ENCODE peak calls at places on chromosomes 3 and 15, in nine cellular contexts. One of them, this sample, is unnamed.

GRCh38 chr15:40754574-40754882 is 526 bp downstream of the RMDN3 start:
- DNase-seq in WTC11: peak
- DNase-seq in mammary epithelial cell: peak
- DNase-seq in heart right ventricle: no peak
- DNase-seq in H1: no peak
- DNase-seq in PC-3: peak
- DNase-seq in GM20000: no peak
- DNase-seq in neural crest cell: no peak
- DNase-seq in AG09319: no peak
- DNase-seq in this sample: no peak

GRCh38 chr3:109563149-109563548 is 225.8 kb upstream of the DPPA4 start:
- DNase-seq in PC-3: no peak
- DNase-seq in neural crest cell: no peak
- DNase-seq in WTC11: no peak
- DNase-seq in GM20000: no peak
- DNase-seq in heart right ventricle: no peak
- DNase-seq in H1: no peak
- DNase-seq in AG09319: no peak
- DNase-seq in mammary epithelial cell: no peak
- DNase-seq in this sample: no peak

GRCh38 chr3:30836141-30836540 is 58.3 kb downstream of the GADL1 start:
- DNase-seq in AG09319: no peak
- DNase-seq in neural crest cell: no peak
- DNase-seq in heart right ventricle: no peak
- DNase-seq in H1: no peak
- DNase-seq in mammary epithelial cell: no peak
- DNase-seq in WTC11: no peak
- DNase-seq in PC-3: no peak
- DNase-seq in GM20000: no peak
- DNase-seq in this sample: no peak

GRCh38 chr15:95451891-95452290 is 878.6 kb upstream of the NR2F2 start:
- DNase-seq in GM20000: no peak
- DNase-seq in AG09319: no peak
- DNase-seq in mammary epithelial cell: no peak
- DNase-seq in neural crest cell: no peak
- DNase-seq in PC-3: no peak
- DNase-seq in heart right ventricle: no peak
- DNase-seq in WTC11: no peak
- DNase-seq in H1: no peak
- DNase-seq in this sample: peak

GRCh38 chr3:27507515-27508266 is 23.5 kb upstream of the SLC4A7 start:
- DNase-seq in neural crest cell: no peak
- DNase-seq in H1: no peak
- DNase-seq in AG09319: no peak
- DNase-seq in WTC11: no peak
- DNase-seq in GM20000: no peak
- DNase-seq in mammary epithelial cell: peak
- DNase-seq in heart right ventricle: no peak
- DNase-seq in PC-3: peak
- DNase-seq in this sample: no peak

GRCh38 chr3:110903771-110904532 is 167.7 kb upstream of the NECTIN3 start:
- DNase-seq in neural crest cell: no peak
- DNase-seq in WTC11: no peak
- DNase-seq in heart right ventricle: no peak
- DNase-seq in H1: no peak
- DNase-seq in AG09319: no peak
- DNase-seq in mammary epithelial cell: no peak
- DNase-seq in GM20000: no peak
- DNase-seq in PC-3: no peak
- DNase-seq in this sample: no peak

GRCh38 chr3:38480930-38481329 is 15.2 kb upstream of the EXOG start:
- DNase-seq in neural crest cell: no peak
- DNase-seq in PC-3: no peak
- DNase-seq in AG09319: no peak
- DNase-seq in heart right ventricle: no peak
- DNase-seq in H1: no peak
- DNase-seq in mammary epithelial cell: no peak
- DNase-seq in WTC11: no peak
- DNase-seq in GM20000: no peak
- DNase-seq in this sample: no peak

GRCh38 chr3:159238646-159239045 is 436.8 kb downstream of the MFSD1 start:
- DNase-seq in AG09319: no peak
- DNase-seq in PC-3: no peak
- DNase-seq in H1: no peak
- DNase-seq in neural crest cell: no peak
- DNase-seq in heart right ventricle: no peak
- DNase-seq in GM20000: no peak
- DNase-seq in mammary epithelial cell: no peak
- DNase-seq in WTC11: no peak
- DNase-seq in this sample: no peak

GRCh38 chr3:24829011-24829581 is 334.4 kb upstream of the THRB start:
- DNase-seq in AG09319: no peak
- DNase-seq in GM20000: no peak
- DNase-seq in PC-3: no peak
- DNase-seq in mammary epithelial cell: no peak
- DNase-seq in H1: no peak
- DNase-seq in heart right ventricle: peak
- DNase-seq in neural crest cell: peak
- DNase-seq in WTC11: peak
- DNase-seq in this sample: peak

DNA sequence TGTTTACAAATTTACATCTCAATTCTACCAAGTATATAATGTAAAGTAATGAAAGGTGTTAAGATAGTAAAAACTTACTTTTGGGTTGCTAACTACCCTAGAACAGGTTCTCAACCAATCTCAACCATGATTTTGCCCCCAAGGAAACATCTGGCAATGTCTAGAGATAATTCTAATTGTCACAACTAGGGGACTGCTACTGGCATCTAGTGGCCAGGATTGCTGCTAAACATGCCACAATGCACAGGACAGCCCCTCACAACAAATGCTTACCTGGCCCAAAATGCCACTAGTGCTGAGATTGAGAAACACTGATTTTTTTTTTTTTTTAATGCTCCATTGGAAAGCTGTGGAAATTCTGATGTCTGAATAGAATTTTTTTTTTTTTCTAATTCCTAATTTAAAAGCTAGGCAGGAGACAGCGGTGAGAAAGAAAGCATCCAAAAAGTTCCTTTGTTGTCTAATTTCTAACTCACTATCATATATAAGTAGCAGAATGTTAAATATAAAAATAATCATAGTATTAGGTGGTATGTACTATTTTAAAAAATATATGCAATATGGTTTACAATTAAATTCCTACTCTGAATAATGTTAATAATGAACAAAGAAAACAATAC is 81.5 kb downstream of the TJP1 start:
- DNase-seq in H1: no peak
- DNase-seq in WTC11: no peak
- DNase-seq in AG09319: no peak
- DNase-seq in neural crest cell: no peak
- DNase-seq in heart right ventricle: no peak
- DNase-seq in PC-3: peak
- DNase-seq in mammary epithelial cell: no peak
- DNase-seq in GM20000: no peak
- DNase-seq in this sample: no peak
- TF ChIP-seq CTCF in H1: peak
- TF ChIP-seq CTCF in WTC11: no peak
- TF ChIP-seq CTCF in AG09319: no peak
- TF ChIP-seq CTCF in neural crest cell: peak
- TF ChIP-seq CTCF in heart right ventricle: peak
- TF ChIP-seq CTCF in PC-3: peak
- TF ChIP-seq CTCF in mammary epithelial cell: no peak
- TF ChIP-seq CTCF in GM20000: peak
- TF ChIP-seq CTCF in this sample: no peak

GRCh38 chr3:157127831-157128767 is 31.8 kb downstream of the CCNL1 start:
- DNase-seq in GM20000: peak
- DNase-seq in heart right ventricle: peak
- DNase-seq in mammary epithelial cell: peak
- DNase-seq in H1: no peak
- DNase-seq in neural crest cell: no peak
- DNase-seq in PC-3: peak
- DNase-seq in AG09319: no peak
- DNase-seq in WTC11: no peak
- DNase-seq in this sample: no peak

GRCh38 chr3:157128771-157129671 is 30.9 kb downstream of the CCNL1 start:
- DNase-seq in WTC11: peak
- DNase-seq in PC-3: peak
- DNase-seq in AG09319: no peak
- DNase-seq in mammary epithelial cell: peak
- DNase-seq in heart right ventricle: peak
- DNase-seq in H1: no peak
- DNase-seq in GM20000: no peak
- DNase-seq in neural crest cell: no peak
- DNase-seq in this sample: peak

GRCh38 chr3:157127268-157127667 is 32.7 kb downstream of the CCNL1 start:
- DNase-seq in AG09319: no peak
- DNase-seq in neural crest cell: no peak
- DNase-seq in H1: no peak
- DNase-seq in mammary epithelial cell: peak
- DNase-seq in heart right ventricle: no peak
- DNase-seq in WTC11: no peak
- DNase-seq in GM20000: no peak
- DNase-seq in PC-3: peak
- DNase-seq in this sample: no peak

GRCh38 chr3:157125101-157125500 is 34.8 kb downstream of the CCNL1 start:
- DNase-seq in heart right ventricle: no peak
- DNase-seq in AG09319: no peak
- DNase-seq in GM20000: no peak
- DNase-seq in WTC11: no peak
- DNase-seq in mammary epithelial cell: peak
- DNase-seq in neural crest cell: no peak
- DNase-seq in PC-3: peak
- DNase-seq in H1: no peak
- DNase-seq in this sample: no peak

DNA sequence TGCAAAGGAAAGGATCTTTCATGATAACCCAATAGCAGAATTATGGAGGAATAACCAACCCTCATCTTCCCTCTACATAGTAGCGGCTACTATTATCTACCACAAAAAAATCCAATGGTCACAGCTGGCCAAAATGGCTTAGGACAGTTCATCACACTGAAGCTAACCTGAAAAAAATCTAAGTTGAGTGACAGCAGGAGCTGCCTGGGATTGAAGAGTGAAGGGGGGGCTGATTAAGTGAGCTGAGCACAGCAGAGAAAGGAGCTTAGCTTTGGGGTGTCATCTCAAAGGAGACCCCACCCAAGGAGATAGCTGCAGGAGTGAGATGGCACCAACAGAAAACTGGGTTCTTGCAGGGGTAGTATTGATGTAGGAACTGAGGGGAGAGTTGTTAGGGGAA is 33.6 kb downstream of the CCNL1 start:
- DNase-seq in PC-3: no peak
- DNase-seq in heart right ventricle: no peak
- DNase-seq in neural crest cell: no peak
- DNase-seq in WTC11: no peak
- DNase-seq in AG09319: no peak
- DNase-seq in GM20000: no peak
- DNase-seq in H1: no peak
- DNase-seq in mammary epithelial cell: no peak
- DNase-seq in this sample: no peak
- TF ChIP-seq CTCF in PC-3: no peak
- TF ChIP-seq CTCF in heart right ventricle: no peak
- TF ChIP-seq CTCF in neural crest cell: no peak
- TF ChIP-seq CTCF in WTC11: no peak
- TF ChIP-seq CTCF in AG09319: no peak
- TF ChIP-seq CTCF in GM20000: no peak
- TF ChIP-seq CTCF in H1: no peak
- TF ChIP-seq CTCF in mammary epithelial cell: no peak
- TF ChIP-seq CTCF in this sample: no peak

DNA sequence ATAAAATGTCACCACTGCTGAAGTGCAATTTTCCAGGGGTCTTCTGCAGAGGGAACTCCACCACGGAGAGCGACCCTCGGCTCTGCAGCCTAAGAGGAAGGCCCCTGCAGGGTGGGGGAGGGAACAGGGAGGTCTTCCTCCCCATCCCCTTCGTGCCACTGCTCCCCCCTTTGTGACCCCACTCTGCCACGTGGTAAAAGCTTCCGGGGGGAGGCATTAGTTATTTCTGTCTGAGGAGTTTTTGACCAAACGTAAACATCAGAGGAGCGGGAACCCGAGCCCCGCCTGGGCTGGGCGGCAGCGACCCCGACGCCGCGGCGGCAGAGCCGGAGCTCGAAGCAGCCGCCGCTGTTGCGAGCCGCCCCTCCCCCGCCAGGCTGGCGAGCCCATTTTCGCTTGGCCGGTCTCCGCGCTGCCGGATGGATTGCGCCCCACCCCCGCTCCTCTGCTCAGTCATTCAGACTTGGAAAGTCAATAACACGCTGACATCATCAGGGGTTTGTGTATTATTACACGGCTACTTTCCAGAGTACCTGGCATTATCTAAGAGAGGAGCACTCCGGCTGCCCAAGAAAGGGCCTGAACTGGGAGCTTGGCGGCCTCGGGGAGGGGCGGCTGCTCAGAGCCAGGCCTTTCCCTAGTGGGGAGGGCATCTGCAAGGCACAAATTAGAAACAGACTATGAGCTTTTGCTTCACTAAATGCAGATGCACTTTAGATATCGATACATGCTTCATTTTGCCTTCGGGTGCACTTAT is 162.5 kb upstream of the TBL1XR1 start:
- DNase-seq in PC-3: peak
- DNase-seq in AG09319: peak
- DNase-seq in neural crest cell: peak
- DNase-seq in heart right ventricle: peak
- DNase-seq in H1: peak
- DNase-seq in WTC11: peak
- DNase-seq in mammary epithelial cell: peak
- DNase-seq in GM20000: peak
- DNase-seq in this sample: peak
- TF ChIP-seq CTCF in PC-3: no peak
- TF ChIP-seq CTCF in AG09319: no peak
- TF ChIP-seq CTCF in neural crest cell: no peak
- TF ChIP-seq CTCF in heart right ventricle: peak
- TF ChIP-seq CTCF in H1: peak
- TF ChIP-seq CTCF in WTC11: no peak
- TF ChIP-seq CTCF in mammary epithelial cell: no peak
- TF ChIP-seq CTCF in GM20000: no peak
- TF ChIP-seq CTCF in this sample: no peak

DNA sequence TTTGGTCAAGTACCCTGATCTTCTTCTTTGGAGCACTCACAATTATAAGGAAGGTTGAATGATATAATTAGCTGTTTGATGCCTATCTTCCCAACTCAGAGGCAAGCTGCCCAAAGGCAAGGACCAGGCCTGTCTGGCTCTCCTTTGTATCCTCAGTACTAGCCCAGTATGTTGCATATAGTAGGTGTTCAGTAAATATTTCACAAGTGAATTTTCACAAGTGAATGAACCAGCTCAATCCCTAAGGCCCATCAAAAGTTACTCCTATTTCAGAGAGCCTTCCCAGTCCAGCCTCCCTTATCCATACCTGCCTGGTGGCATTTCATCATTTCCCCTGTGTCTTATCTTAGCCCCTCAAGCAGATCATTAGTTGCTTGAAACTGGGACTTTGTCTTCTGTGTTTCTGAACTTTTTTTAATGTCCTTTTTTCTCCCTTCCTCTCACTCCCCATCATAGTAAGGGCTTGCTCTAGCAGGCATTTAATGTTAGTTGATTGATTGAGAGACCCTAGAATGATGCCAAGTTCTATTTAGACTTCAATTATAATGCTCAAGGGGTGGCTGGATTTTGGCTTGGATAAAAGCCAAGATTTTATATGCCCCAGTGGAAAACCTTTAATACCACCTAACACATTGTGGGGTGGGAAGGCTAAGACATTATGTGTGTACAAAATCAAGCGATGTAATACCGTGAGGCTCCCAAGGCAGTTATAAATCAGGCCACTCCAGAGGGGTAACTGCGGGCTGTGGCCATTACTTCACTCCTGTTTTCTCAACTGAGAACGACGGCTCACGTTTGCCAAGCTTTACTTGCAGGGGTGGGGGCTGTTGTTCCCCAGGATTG is 43.2 kb upstream of the BOC start:
- DNase-seq in AG09319: no peak
- DNase-seq in H1: no peak
- DNase-seq in mammary epithelial cell: no peak
- DNase-seq in GM20000: no peak
- DNase-seq in WTC11: no peak
- DNase-seq in heart right ventricle: no peak
- DNase-seq in neural crest cell: no peak
- DNase-seq in PC-3: no peak
- DNase-seq in this sample: no peak
- TF ChIP-seq CTCF in AG09319: no peak
- TF ChIP-seq CTCF in H1: no peak
- TF ChIP-seq CTCF in mammary epithelial cell: no peak
- TF ChIP-seq CTCF in GM20000: no peak
- TF ChIP-seq CTCF in WTC11: no peak
- TF ChIP-seq CTCF in heart right ventricle: no peak
- TF ChIP-seq CTCF in neural crest cell: no peak
- TF ChIP-seq CTCF in PC-3: no peak
- TF ChIP-seq CTCF in this sample: no peak

This sample was measured in mesothelial cell of epicardium.